ENCODE peak calls at places on chromosomes 6 and 20, in seven cellular contexts. One of them, this sample, is unnamed.

GRCh38 chr6:149907317-149907716 is 9.4 kb upstream of the RAET1E start:
- DNase-seq in NCI-H510A: no peak
- DNase-seq in fibroblast of pulmonary artery: no peak
- DNase-seq in AG04450: no peak
- DNase-seq in GM03348: no peak
- DNase-seq in T-helper 2 cell: no peak
- DNase-seq in small intestine: no peak
- DNase-seq in this sample: no peak

GRCh38 chr20:12180107-12180661 is 262.5 kb downstream of the BTBD3 start:
- DNase-seq in NCI-H510A: no peak
- DNase-seq in fibroblast of pulmonary artery: no peak
- DNase-seq in AG04450: no peak
- DNase-seq in GM03348: no peak
- DNase-seq in T-helper 2 cell: no peak
- DNase-seq in small intestine: no peak
- DNase-seq in this sample: no peak

GRCh38 chr6:84466521-84466920 is 239.1 kb upstream of the CEP162 start:
- DNase-seq in NCI-H510A: no peak
- DNase-seq in fibroblast of pulmonary artery: peak
- DNase-seq in AG04450: no peak
- DNase-seq in GM03348: peak
- DNase-seq in T-helper 2 cell: no peak
- DNase-seq in small intestine: no peak
- DNase-seq in this sample: peak

GRCh38 chr6:16184129-16184528 is 54.3 kb upstream of the GMPR start:
- DNase-seq in NCI-H510A: no peak
- DNase-seq in fibroblast of pulmonary artery: peak
- DNase-seq in AG04450: no peak
- DNase-seq in GM03348: peak
- DNase-seq in T-helper 2 cell: no peak
- DNase-seq in small intestine: peak
- DNase-seq in this sample: peak

GRCh38 chr6:93343476-93343875 is 75.9 kb downstream of the EPHA7 start:
- DNase-seq in NCI-H510A: no peak
- DNase-seq in fibroblast of pulmonary artery: no peak
- DNase-seq in AG04450: no peak
- DNase-seq in GM03348: no peak
- DNase-seq in T-helper 2 cell: no peak
- DNase-seq in small intestine: no peak
- DNase-seq in this sample: no peak

GRCh38 chr6:108193835-108194234 is 28.0 kb downstream of the NR2E1 start:
- DNase-seq in NCI-H510A: no peak
- DNase-seq in fibroblast of pulmonary artery: no peak
- DNase-seq in AG04450: no peak
- DNase-seq in GM03348: no peak
- DNase-seq in T-helper 2 cell: no peak
- DNase-seq in small intestine: no peak
- DNase-seq in this sample: no peak

GRCh38 chr20:48751871-48752270 is 75.9 kb downstream of the PREX1 start:
- DNase-seq in NCI-H510A: no peak
- DNase-seq in fibroblast of pulmonary artery: no peak
- DNase-seq in AG04450: no peak
- DNase-seq in GM03348: no peak
- DNase-seq in T-helper 2 cell: no peak
- DNase-seq in small intestine: no peak
- DNase-seq in this sample: no peak

GRCh38 chr6:70180904-70181599 is 121.8 kb downstream of the COL9A1 start:
- DNase-seq in NCI-H510A: no peak
- DNase-seq in fibroblast of pulmonary artery: no peak
- DNase-seq in AG04450: no peak
- DNase-seq in GM03348: no peak
- DNase-seq in T-helper 2 cell: no peak
- DNase-seq in small intestine: no peak
- DNase-seq in this sample: no peak

GRCh38 chr20:49768204-49769124 is 44.2 kb upstream of the SLC9A8 start:
- DNase-seq in NCI-H510A: no peak
- DNase-seq in fibroblast of pulmonary artery: peak
- DNase-seq in AG04450: peak
- DNase-seq in GM03348: peak
- DNase-seq in T-helper 2 cell: no peak
- DNase-seq in small intestine: peak
- DNase-seq in this sample: peak

GRCh38 chr6:82015043-82015442 is 232.5 kb downstream of the IBTK start:
- DNase-seq in NCI-H510A: no peak
- DNase-seq in fibroblast of pulmonary artery: no peak
- DNase-seq in AG04450: no peak
- DNase-seq in GM03348: no peak
- DNase-seq in T-helper 2 cell: no peak
- DNase-seq in small intestine: no peak
- DNase-seq in this sample: no peak

GRCh38 chr6:36029464-36029863 is 1.9 kb downstream of the MAPK14 start:
- DNase-seq in NCI-H510A: no peak
- DNase-seq in fibroblast of pulmonary artery: peak
- DNase-seq in AG04450: peak
- DNase-seq in GM03348: peak
- DNase-seq in T-helper 2 cell: no peak
- DNase-seq in small intestine: peak
- DNase-seq in this sample: peak

GRCh38 chr6:137808836-137809315 is 58.2 kb upstream of the TNFAIP3 start:
- DNase-seq in NCI-H510A: no peak
- DNase-seq in fibroblast of pulmonary artery: no peak
- DNase-seq in AG04450: no peak
- DNase-seq in GM03348: no peak
- DNase-seq in T-helper 2 cell: no peak
- DNase-seq in small intestine: no peak
- DNase-seq in this sample: no peak

GRCh38 chr6:33896391-33897192 is 92.8 kb upstream of the MLN start:
- DNase-seq in NCI-H510A: no peak
- DNase-seq in fibroblast of pulmonary artery: no peak
- DNase-seq in AG04450: no peak
- DNase-seq in GM03348: peak
- DNase-seq in T-helper 2 cell: no peak
- DNase-seq in small intestine: no peak
- DNase-seq in this sample: no peak

GRCh38 chr6:44943541-44943940 is 384.6 kb upstream of the RUNX2 start:
- DNase-seq in NCI-H510A: no peak
- DNase-seq in fibroblast of pulmonary artery: no peak
- DNase-seq in AG04450: no peak
- DNase-seq in GM03348: no peak
- DNase-seq in T-helper 2 cell: no peak
- DNase-seq in small intestine: no peak
- DNase-seq in this sample: no peak

GRCh38 chr6:6749791-6750434 is 161.4 kb downstream of the LY86 start:
- DNase-seq in NCI-H510A: no peak
- DNase-seq in fibroblast of pulmonary artery: peak
- DNase-seq in AG04450: peak
- DNase-seq in GM03348: peak
- DNase-seq in T-helper 2 cell: no peak
- DNase-seq in small intestine: peak
- DNase-seq in this sample: peak

GRCh38 chr20:50724851-50725721 is 6.3 kb upstream of the PARD6B start:
- DNase-seq in NCI-H510A: no peak
- DNase-seq in fibroblast of pulmonary artery: peak
- DNase-seq in AG04450: peak
- DNase-seq in GM03348: peak
- DNase-seq in T-helper 2 cell: peak
- DNase-seq in small intestine: no peak
- DNase-seq in this sample: peak

GRCh38 chr20:10673176-10673830 is 496 bp downstream of the JAG1 start:
- DNase-seq in NCI-H510A: peak
- DNase-seq in fibroblast of pulmonary artery: no peak
- DNase-seq in AG04450: no peak
- DNase-seq in GM03348: peak
- DNase-seq in T-helper 2 cell: no peak
- DNase-seq in small intestine: peak
- DNase-seq in this sample: no peak

GRCh38 chr20:60990647-60991046 is 261.4 kb upstream of the CDH4 start:
- DNase-seq in NCI-H510A: no peak
- DNase-seq in fibroblast of pulmonary artery: no peak
- DNase-seq in AG04450: no peak
- DNase-seq in GM03348: no peak
- DNase-seq in T-helper 2 cell: no peak
- DNase-seq in small intestine: no peak
- DNase-seq in this sample: no peak

GRCh38 chr20:32966881-32967781 is 37.1 kb downstream of the SUN5 start:
- DNase-seq in NCI-H510A: no peak
- DNase-seq in fibroblast of pulmonary artery: no peak
- DNase-seq in AG04450: no peak
- DNase-seq in GM03348: peak
- DNase-seq in T-helper 2 cell: no peak
- DNase-seq in small intestine: peak
- DNase-seq in this sample: no peak

GRCh38 chr6:20751293-20751946 is 217.2 kb downstream of the CDKAL1 start:
- DNase-seq in NCI-H510A: no peak
- DNase-seq in fibroblast of pulmonary artery: no peak
- DNase-seq in AG04450: no peak
- DNase-seq in GM03348: no peak
- DNase-seq in T-helper 2 cell: no peak
- DNase-seq in small intestine: no peak
- DNase-seq in this sample: no peak

This sample was measured in HT-29.